ENCODE peak calls at places on chromosomes 3 and 15, in six cellular contexts. K is NCI-H69; J is cardiac fibroblast; L is activated naive CD4-positive, alpha-beta T cell treated with Interleukin-2 at 50 U/mL for 16 hours; P is stimulated activated CD4-positive, alpha-beta T cell treated with anti-CD3 and anti-CD28 coated beads, Interleukin-2, amount 100 ng/mL, for 48 hours; B is GM10248. O is an unnamed sample.

GRCh38 chr15:78567541-78567940 is 2.2 kb downstream of the CHRNA5 start:
- DNase-seq in K (peak), J (no peak), L (no peak), P (no peak), B (peak), O (no peak)

GRCh38 chr3:190811775-190812480 is 50.6 kb downstream of the GMNC start:
- DNase-seq in K (peak), J (peak), L (no peak), P (no peak), B (peak), O (peak)

GRCh38 chr3:39226106-39226741 is 33.8 kb upstream of the XIRP1 start:
- DNase-seq in K (no peak), J (no peak), L (no peak), P (no peak), B (no peak), O (no peak)

GRCh38 chr3:78569820-78570219 is 1198.0 kb downstream of the ROBO1 start:
- DNase-seq in K (no peak), J (no peak), L (no peak), P (no peak), B (no peak), O (no peak)

GRCh38 chr3:178966299-178967183 is 105.1 kb downstream of the ZMAT3 start:
- DNase-seq in K (peak), J (peak), L (no peak), P (no peak), B (peak), O (peak)

GRCh38 chr3:166071831-166072230 is 234.6 kb upstream of the BCHE start:
- DNase-seq in K (no peak), J (no peak), L (no peak), P (no peak), B (no peak), O (no peak)

GRCh38 chr3:144524531-144524930 is 552.9 kb downstream of the DIPK2A start:
- DNase-seq in K (peak), J (peak), L (no peak), P (no peak), B (no peak), O (no peak)

GRCh38 chr3:42635111-42635510 is 18.4 kb upstream of the ZBTB47 start:
- DNase-seq in K (no peak), J (peak), L (no peak), P (no peak), B (no peak), O (no peak)

GRCh38 chr3:52801839-52802238 is 7.2 kb downstream of the ITIH3 start:
- DNase-seq in K (no peak), J (no peak), L (no peak), P (no peak), B (no peak), O (no peak)

GRCh38 chr3:130759692-130760338 is 13.2 kb upstream of the PIK3R4 start:
- DNase-seq in K (peak), J (peak), L (peak), P (peak), B (peak), O (peak)

O was measured in COLO829.